ENCODE peak calls at places on chromosomes 6 and 20, in four cellular contexts. One of them, this sample, is unnamed. For H3K9me3, the result is how much of the 10 kb centered on the place peaks cover.

GRCh38 chr6:130944486-130944885 is 117.3 kb downstream of the SMLR1 start:
- DNase-seq in adrenal gland: no peak
- DNase-seq in neural progenitor cell: no peak
- DNase-seq in left lung: no peak
- DNase-seq in this sample: peak

GRCh38 chr6:47097092-47097945 is 55.2 kb upstream of the ADGRF1 start:
- DNase-seq in adrenal gland: peak
- DNase-seq in left lung: no peak
- DNase-seq in neural progenitor cell: peak
- DNase-seq in this sample: peak

GRCh38 chr20:40525356-40525755 is 163.7 kb downstream of the MAFB start:
- DNase-seq in neural progenitor cell: no peak
- DNase-seq in left lung: no peak
- DNase-seq in adrenal gland: no peak
- DNase-seq in this sample: no peak

GRCh38 chr20:59911041-59911440 is 22.4 kb downstream of the SYCP2 start:
- DNase-seq in neural progenitor cell: no peak
- DNase-seq in left lung: no peak
- DNase-seq in adrenal gland: no peak
- DNase-seq in this sample: no peak

GRCh38 chr20:46388201-46388836 is 18.1 kb downstream of the ELMO2 start:
- DNase-seq in adrenal gland: no peak
- DNase-seq in neural progenitor cell: no peak
- DNase-seq in left lung: no peak
- DNase-seq in this sample: no peak

GRCh38 chr6:158060447-158061360 is 79.0 kb downstream of the SYNJ2 start:
- DNase-seq in left lung: no peak
- DNase-seq in adrenal gland: peak
- DNase-seq in neural progenitor cell: no peak
- DNase-seq in this sample: peak

GRCh38 chr6:113995632-113996031 is 24.7 kb upstream of the HDAC2 start:
- DNase-seq in left lung: no peak
- DNase-seq in adrenal gland: peak
- DNase-seq in neural progenitor cell: peak
- DNase-seq in this sample: peak

GRCh38 chr20:4476903-4477302 is 244.8 kb upstream of the PRND start:
- DNase-seq in left lung: no peak
- DNase-seq in neural progenitor cell: no peak
- DNase-seq in adrenal gland: no peak
- DNase-seq in this sample: no peak

GRCh38 chr6:138007014-138007472 is 100.2 kb downstream of the PERP start:
- DNase-seq in left lung: no peak
- DNase-seq in neural progenitor cell: peak
- DNase-seq in adrenal gland: no peak
- DNase-seq in this sample: no peak

GRCh38 chr6:37653933-37654565 is 43.6 kb downstream of the MDGA1 start:
- DNase-seq in adrenal gland: no peak
- DNase-seq in neural progenitor cell: no peak
- DNase-seq in left lung: no peak
- DNase-seq in this sample: no peak

GRCh38 chr6:167302796-167303195 is 11.7 kb downstream of the UNC93A start:
- DNase-seq in neural progenitor cell: no peak
- DNase-seq in left lung: no peak
- DNase-seq in adrenal gland: no peak
- DNase-seq in this sample: no peak

GRCh38 chr6:167304912-167305311 is 13.8 kb downstream of the UNC93A start:
- DNase-seq in left lung: no peak
- DNase-seq in adrenal gland: no peak
- DNase-seq in neural progenitor cell: no peak
- DNase-seq in this sample: no peak

GRCh38 chr6:167302074-167302473 is 11.0 kb downstream of the UNC93A start:
- DNase-seq in adrenal gland: no peak
- DNase-seq in left lung: no peak
- DNase-seq in neural progenitor cell: no peak
- DNase-seq in this sample: no peak

GRCh38 chr6:167305796-167306195 is 14.7 kb downstream of the UNC93A start:
- DNase-seq in neural progenitor cell: no peak
- DNase-seq in adrenal gland: no peak
- DNase-seq in left lung: no peak
- DNase-seq in this sample: no peak

DNA sequence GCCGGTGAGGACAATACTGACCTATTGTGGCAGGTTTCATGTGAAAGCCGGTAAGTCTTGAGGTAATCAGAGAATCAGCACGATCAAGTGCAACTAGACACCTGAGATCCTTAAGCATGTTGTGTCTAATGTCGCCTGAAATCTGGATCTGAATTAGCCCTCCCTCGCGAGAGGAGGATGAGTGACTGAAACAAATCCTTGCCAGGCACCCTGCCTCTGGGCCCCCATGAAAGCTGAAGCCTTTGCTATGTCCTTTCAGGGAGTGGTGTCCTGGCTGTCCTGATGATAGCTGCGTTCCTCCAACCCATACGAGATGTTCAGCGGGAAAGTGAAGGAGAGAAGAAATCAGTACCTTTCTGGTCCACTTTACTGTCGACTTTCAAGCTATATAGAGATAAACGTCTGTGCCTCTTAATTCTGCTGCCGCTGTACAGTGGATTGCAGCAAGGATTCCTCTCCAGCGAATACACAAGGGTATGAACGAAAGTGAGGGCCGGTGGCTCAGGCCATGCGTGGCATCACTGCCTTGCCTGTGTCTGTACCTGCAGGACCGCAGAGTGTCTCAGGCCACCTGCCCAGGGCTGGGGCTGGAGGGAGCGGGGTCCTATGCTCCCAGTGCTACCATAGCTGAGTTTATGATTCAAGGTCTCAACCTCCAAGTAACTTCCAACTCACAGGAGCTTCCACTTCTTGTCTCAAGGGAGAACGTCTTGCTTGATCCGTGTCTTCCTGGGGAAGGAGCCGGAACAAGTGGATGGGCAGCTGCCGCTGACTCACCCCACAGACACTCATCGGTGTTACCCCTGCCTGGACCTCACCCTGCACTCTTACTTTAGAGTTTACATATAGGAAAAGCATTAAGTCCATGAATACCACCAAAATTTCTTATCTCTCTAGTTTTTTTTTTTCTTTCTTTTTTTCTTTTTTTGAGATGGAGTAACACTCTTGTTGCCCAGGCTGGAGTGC is 12.8 kb downstream of the UNC93A start:
- DNase-seq in left lung: no peak
- DNase-seq in adrenal gland: no peak
- DNase-seq in neural progenitor cell: no peak
- DNase-seq in this sample: no peak
- H3K27ac ChIP-seq in left lung: no peak
- H3K27ac ChIP-seq in adrenal gland: no peak
- H3K27ac ChIP-seq in neural progenitor cell: no peak
- H3K27ac ChIP-seq in this sample: no peak

GRCh38 chr6:27611451-27611850 is 138.5 kb upstream of the ZNF184 start:
- DNase-seq in neural progenitor cell: no peak
- DNase-seq in adrenal gland: no peak
- DNase-seq in left lung: no peak
- DNase-seq in this sample: no peak

GRCh38 chr6:27619436-27619835 is 146.5 kb upstream of the ZNF184 start:
- DNase-seq in left lung: no peak
- DNase-seq in adrenal gland: no peak
- DNase-seq in neural progenitor cell: no peak
- DNase-seq in this sample: no peak

GRCh38 chr6:27616313-27617045 is 143.6 kb upstream of the ZNF184 start:
- DNase-seq in left lung: no peak
- DNase-seq in neural progenitor cell: no peak
- DNase-seq in adrenal gland: no peak
- DNase-seq in this sample: no peak

GRCh38 chr6:27617700-27618689 is 145.1 kb upstream of the ZNF184 start:
- DNase-seq in left lung: no peak
- DNase-seq in neural progenitor cell: peak
- DNase-seq in adrenal gland: no peak
- DNase-seq in this sample: no peak

DNA sequence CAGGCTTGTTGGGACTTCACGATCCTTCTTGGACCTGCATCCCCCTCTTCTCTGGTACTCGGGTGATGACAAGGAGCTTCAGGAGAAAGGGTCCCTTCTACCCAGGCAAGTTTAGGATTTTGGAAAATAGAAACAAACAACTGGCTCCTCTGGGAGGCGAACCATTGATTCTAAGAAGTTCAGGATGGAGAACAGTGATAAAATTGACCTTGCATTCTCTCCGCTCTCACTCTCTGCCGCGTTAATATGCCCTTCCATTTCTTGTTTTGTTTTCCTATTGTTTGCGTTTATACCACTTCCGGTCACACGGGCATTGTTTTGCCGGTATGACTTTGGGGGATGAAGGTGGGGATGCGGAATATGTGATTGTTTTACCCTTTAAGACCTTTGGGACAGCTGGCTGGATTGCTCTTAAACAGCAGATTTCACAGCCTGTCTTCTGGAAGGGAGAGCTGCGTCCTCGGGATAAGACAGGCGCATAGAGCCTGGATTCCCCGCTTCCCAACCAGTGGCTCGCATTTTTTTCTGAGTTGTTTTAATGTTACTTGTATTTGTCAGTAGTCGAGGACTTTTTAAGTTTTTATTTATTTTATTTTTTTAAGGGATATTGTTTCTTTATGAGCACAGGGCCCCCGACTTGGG is 144.3 kb upstream of the ZNF184 start:
- DNase-seq in neural progenitor cell: peak
- DNase-seq in adrenal gland: no peak
- DNase-seq in left lung: no peak
- DNase-seq in this sample: no peak
- H3K4me3 ChIP-seq in neural progenitor cell: peak
- H3K4me3 ChIP-seq in adrenal gland: peak
- H3K4me3 ChIP-seq in left lung: peak
- H3K4me3 ChIP-seq in this sample: peak

DNA sequence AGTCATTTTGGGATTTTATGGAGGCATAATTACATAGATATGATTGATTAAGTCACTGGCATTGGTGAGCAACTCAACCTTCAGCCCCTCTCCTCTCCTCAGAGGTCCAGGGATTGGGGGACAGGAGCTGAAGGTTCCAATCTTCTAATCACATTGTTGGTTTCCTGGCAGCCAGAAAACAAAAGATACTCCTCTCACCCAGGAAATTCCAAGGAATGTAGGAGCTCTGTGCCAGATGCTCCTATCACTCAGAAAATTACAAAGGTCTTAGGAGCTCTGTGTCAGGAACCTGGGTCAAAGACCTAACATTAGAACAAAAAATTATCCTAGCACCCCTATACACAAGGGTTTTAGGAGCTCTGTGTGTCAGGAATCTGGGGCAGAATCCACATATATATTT is 679.7 kb upstream of the ID4 start:
- DNase-seq in neural progenitor cell: peak
- DNase-seq in left lung: no peak
- DNase-seq in adrenal gland: no peak
- DNase-seq in this sample: no peak
- H3K9me3 ChIP-seq in neural progenitor cell: under half
- H3K9me3 ChIP-seq in left lung: under half
- H3K9me3 ChIP-seq in adrenal gland: under half
- H3K9me3 ChIP-seq in this sample: under half

GRCh38 chr20:50152394-50153152 is 950 bp downstream of the PEDS1 start:
- DNase-seq in left lung: no peak
- DNase-seq in adrenal gland: no peak
- DNase-seq in neural progenitor cell: no peak
- DNase-seq in this sample: peak

GRCh38 chr20:50149481-50150254 is 3.9 kb downstream of the PEDS1 start:
- DNase-seq in neural progenitor cell: no peak
- DNase-seq in left lung: peak
- DNase-seq in adrenal gland: no peak
- DNase-seq in this sample: no peak

GRCh38 chr20:50153153-50153499 is 397 bp downstream of the PEDS1 start:
- DNase-seq in neural progenitor cell: peak
- DNase-seq in left lung: no peak
- DNase-seq in adrenal gland: no peak
- DNase-seq in this sample: no peak

GRCh38 chr20:50151034-50151743 is 2.3 kb downstream of the PEDS1 start:
- DNase-seq in neural progenitor cell: no peak
- DNase-seq in adrenal gland: no peak
- DNase-seq in left lung: no peak
- DNase-seq in this sample: no peak

GRCh38 chr20:50153500-50154377 is at the start of gene PEDS1:
- DNase-seq in adrenal gland: peak
- DNase-seq in left lung: peak
- DNase-seq in neural progenitor cell: peak
- DNase-seq in this sample: peak
- H3K27ac ChIP-seq in adrenal gland: peak
- H3K27ac ChIP-seq in left lung: peak
- H3K27ac ChIP-seq in neural progenitor cell: no peak
- H3K27ac ChIP-seq in this sample: peak

GRCh38 chr6:150072201-150072600 is 3.3 kb upstream of the ULBP3 start:
- DNase-seq in left lung: peak
- DNase-seq in adrenal gland: peak
- DNase-seq in neural progenitor cell: no peak
- DNase-seq in this sample: peak

GRCh38 chr6:150070236-150070860 is 1.4 kb upstream of the ULBP3 start:
- DNase-seq in neural progenitor cell: no peak
- DNase-seq in adrenal gland: no peak
- DNase-seq in left lung: no peak
- DNase-seq in this sample: no peak

GRCh38 chr6:150068173-150068785 is 642 bp downstream of the ULBP3 start:
- DNase-seq in adrenal gland: no peak
- DNase-seq in neural progenitor cell: no peak
- DNase-seq in left lung: no peak
- DNase-seq in this sample: no peak

GRCh38 chr6:150068786-150069648 is at the start of gene ULBP3:
- DNase-seq in adrenal gland: peak
- DNase-seq in neural progenitor cell: peak
- DNase-seq in left lung: peak
- DNase-seq in this sample: peak

GRCh38 chr6:150069707-150070106 is 786 bp upstream of the ULBP3 start:
- DNase-seq in adrenal gland: peak
- DNase-seq in left lung: no peak
- DNase-seq in neural progenitor cell: peak
- DNase-seq in this sample: peak
- H3K4me3 ChIP-seq in adrenal gland: peak
- H3K4me3 ChIP-seq in left lung: peak
- H3K4me3 ChIP-seq in neural progenitor cell: peak
- H3K4me3 ChIP-seq in this sample: no peak

DNA sequence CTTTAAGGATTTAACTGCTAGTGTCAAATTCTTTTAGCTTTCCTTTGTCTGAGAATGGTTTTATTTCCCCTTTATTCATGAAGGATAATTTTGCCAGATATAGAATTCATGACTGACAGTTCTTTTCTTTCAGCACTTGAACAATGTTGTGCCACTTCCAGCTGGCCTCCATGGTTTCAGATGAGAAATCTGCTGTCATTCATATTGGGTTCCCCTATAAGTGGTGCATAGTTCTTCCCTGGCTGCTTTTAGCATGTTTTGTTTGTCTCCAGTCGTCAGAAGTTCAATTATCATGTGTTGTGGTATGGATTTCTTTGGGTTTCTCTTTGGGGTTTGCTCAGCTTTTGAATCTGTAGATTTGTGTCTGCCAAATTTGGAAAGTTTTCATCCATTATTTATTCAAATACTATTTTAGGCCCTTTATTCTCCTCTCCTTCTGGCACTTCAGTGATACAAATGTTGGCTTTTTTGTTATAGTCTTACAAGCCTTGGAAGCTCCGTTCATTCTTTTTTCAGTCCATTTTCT is 76.3 kb upstream of the TGM3 start:
- DNase-seq in left lung: no peak
- DNase-seq in adrenal gland: no peak
- DNase-seq in neural progenitor cell: no peak
- DNase-seq in this sample: no peak
- H3K9me3 ChIP-seq in left lung: under half
- H3K9me3 ChIP-seq in adrenal gland: under half
- H3K9me3 ChIP-seq in neural progenitor cell: under half
- H3K9me3 ChIP-seq in this sample: under half

GRCh38 chr20:62861732-62862336 is at the start of gene TCFL5:
- DNase-seq in neural progenitor cell: peak
- DNase-seq in adrenal gland: peak
- DNase-seq in left lung: peak
- DNase-seq in this sample: peak
- H3K27ac ChIP-seq in neural progenitor cell: no peak
- H3K27ac ChIP-seq in adrenal gland: no peak
- H3K27ac ChIP-seq in left lung: no peak
- H3K27ac ChIP-seq in this sample: peak